ENCODE peak calls at places on chromosomes 11 and 22, in five cellular contexts. One of them, this sample, is unnamed.

GRCh38 chr11:6402561-6402981 is 12.3 kb downstream of the SMPD1 start:
- DNase-seq in A549: no peak
- DNase-seq in IMR-90: peak
- DNase-seq in Panc1: no peak
- DNase-seq in brain microvascular endothelial cell: no peak
- DNase-seq in this sample: peak

GRCh38 chr22:35950262-35950661 is 78.4 kb downstream of the RBFOX2 start:
- DNase-seq in A549: peak
- DNase-seq in IMR-90: no peak
- DNase-seq in Panc1: no peak
- DNase-seq in brain microvascular endothelial cell: no peak
- DNase-seq in this sample: no peak

GRCh38 chr11:32032478-32032877 is 58.4 kb upstream of the RCN1 start:
- DNase-seq in A549: no peak
- DNase-seq in IMR-90: no peak
- DNase-seq in Panc1: no peak
- DNase-seq in brain microvascular endothelial cell: no peak
- DNase-seq in this sample: peak

GRCh38 chr11:68371176-68372041 is 59.0 kb downstream of the LRP5 start:
- DNase-seq in A549: no peak
- DNase-seq in IMR-90: no peak
- DNase-seq in Panc1: no peak
- DNase-seq in brain microvascular endothelial cell: peak
- DNase-seq in this sample: no peak

GRCh38 chr22:20299736-20300136 is 20.1 kb downstream of the DGCR6L start:
- DNase-seq in A549: no peak
- DNase-seq in IMR-90: peak
- DNase-seq in Panc1: no peak
- DNase-seq in brain microvascular endothelial cell: no peak
- DNase-seq in this sample: no peak

GRCh38 chr11:72758690-72759389 is 6.6 kb upstream of the ARAP1 start:
- DNase-seq in A549: no peak
- DNase-seq in IMR-90: peak
- DNase-seq in Panc1: no peak
- DNase-seq in brain microvascular endothelial cell: peak
- DNase-seq in this sample: no peak

GRCh38 chr11:82927264-82927880 is 25.8 kb downstream of the DDIAS start:
- DNase-seq in A549: peak
- DNase-seq in IMR-90: peak
- DNase-seq in Panc1: peak
- DNase-seq in brain microvascular endothelial cell: peak
- DNase-seq in this sample: peak

GRCh38 chr11:6656936-6657335 is 1.3 kb upstream of the DCHS1 start:
- DNase-seq in A549: no peak
- DNase-seq in IMR-90: no peak
- DNase-seq in Panc1: no peak
- DNase-seq in brain microvascular endothelial cell: no peak
- DNase-seq in this sample: no peak

GRCh38 chr11:93359396-93359795 is 28.9 kb downstream of the DEUP1 start:
- DNase-seq in A549: no peak
- DNase-seq in IMR-90: no peak
- DNase-seq in Panc1: no peak
- DNase-seq in brain microvascular endothelial cell: no peak
- DNase-seq in this sample: no peak

GRCh38 chr11:35042906-35043305 is 96.1 kb upstream of the CD44 start:
- DNase-seq in A549: no peak
- DNase-seq in IMR-90: no peak
- DNase-seq in Panc1: no peak
- DNase-seq in brain microvascular endothelial cell: no peak
- DNase-seq in this sample: no peak

GRCh38 chr11:6607190-6607635 is 3.6 kb downstream of the ILK start:
- DNase-seq in A549: no peak
- DNase-seq in IMR-90: no peak
- DNase-seq in Panc1: no peak
- DNase-seq in brain microvascular endothelial cell: no peak
- DNase-seq in this sample: no peak

GRCh38 chr11:7577226-7577882 is 63.6 kb downstream of the PPFIBP2 start:
- DNase-seq in A549: no peak
- DNase-seq in IMR-90: no peak
- DNase-seq in Panc1: no peak
- DNase-seq in brain microvascular endothelial cell: no peak
- DNase-seq in this sample: no peak

GRCh38 chr11:68721075-68721474 is 30.2 kb downstream of the TESMIN start:
- DNase-seq in A549: no peak
- DNase-seq in IMR-90: no peak
- DNase-seq in Panc1: no peak
- DNase-seq in brain microvascular endothelial cell: no peak
- DNase-seq in this sample: no peak

GRCh38 chr11:30487200-30487898 is 98.8 kb downstream of the MPPED2 start:
- DNase-seq in A549: no peak
- DNase-seq in IMR-90: peak
- DNase-seq in Panc1: no peak
- DNase-seq in brain microvascular endothelial cell: peak
- DNase-seq in this sample: no peak

GRCh38 chr11:121063728-121064127 is 37.3 kb upstream of the TECTA start:
- DNase-seq in A549: peak
- DNase-seq in IMR-90: no peak
- DNase-seq in Panc1: no peak
- DNase-seq in brain microvascular endothelial cell: no peak
- DNase-seq in this sample: no peak

GRCh38 chr11:31799036-31799793 is 11.9 kb downstream of the PAX6 start:
- DNase-seq in A549: no peak
- DNase-seq in IMR-90: no peak
- DNase-seq in Panc1: no peak
- DNase-seq in brain microvascular endothelial cell: no peak
- DNase-seq in this sample: peak

GRCh38 chr11:44191322-44192014 is 96.0 kb downstream of the EXT2 start:
- DNase-seq in A549: no peak
- DNase-seq in IMR-90: no peak
- DNase-seq in Panc1: no peak
- DNase-seq in brain microvascular endothelial cell: no peak
- DNase-seq in this sample: no peak

GRCh38 chr11:65962136-65962564 is 616 bp downstream of the SART1 start:
- DNase-seq in A549: no peak
- DNase-seq in IMR-90: no peak
- DNase-seq in Panc1: no peak
- DNase-seq in brain microvascular endothelial cell: no peak
- DNase-seq in this sample: no peak

GRCh38 chr11:57373146-57373545 is 7.8 kb downstream of the PRG3 start:
- DNase-seq in A549: no peak
- DNase-seq in IMR-90: no peak
- DNase-seq in Panc1: no peak
- DNase-seq in brain microvascular endothelial cell: no peak
- DNase-seq in this sample: no peak

GRCh38 chr22:35229865-35230264 is 27.4 kb upstream of the HMGXB4 start:
- DNase-seq in A549: no peak
- DNase-seq in IMR-90: no peak
- DNase-seq in Panc1: no peak
- DNase-seq in brain microvascular endothelial cell: no peak
- DNase-seq in this sample: no peak

GRCh38 chr11:47178737-47179654 is 2.3 kb upstream of the ARFGAP2 start:
- DNase-seq in A549: no peak
- DNase-seq in IMR-90: no peak
- DNase-seq in Panc1: no peak
- DNase-seq in brain microvascular endothelial cell: no peak
- DNase-seq in this sample: no peak

GRCh38 chr11:67629386-67630229 is at the start of gene NUDT8:
- DNase-seq in A549: peak
- DNase-seq in IMR-90: peak
- DNase-seq in Panc1: no peak
- DNase-seq in brain microvascular endothelial cell: peak
- DNase-seq in this sample: peak

GRCh38 chr22:45129703-45130524 is 33.8 kb upstream of the NUP50 start:
- DNase-seq in A549: no peak
- DNase-seq in IMR-90: no peak
- DNase-seq in Panc1: no peak
- DNase-seq in brain microvascular endothelial cell: no peak
- DNase-seq in this sample: peak

GRCh38 chr11:72015511-72016061 is 16.9 kb downstream of the IL18BP start:
- DNase-seq in A549: peak
- DNase-seq in IMR-90: peak
- DNase-seq in Panc1: no peak
- DNase-seq in brain microvascular endothelial cell: peak
- DNase-seq in this sample: no peak

GRCh38 chr11:94504689-94505293 is 7.5 kb upstream of the C11orf97 start:
- DNase-seq in A549: peak
- DNase-seq in IMR-90: peak
- DNase-seq in Panc1: no peak
- DNase-seq in brain microvascular endothelial cell: peak
- DNase-seq in this sample: peak

GRCh38 chr11:48170176-48170839 is 46.3 kb upstream of the OR4B1 start:
- DNase-seq in A549: no peak
- DNase-seq in IMR-90: peak
- DNase-seq in Panc1: no peak
- DNase-seq in brain microvascular endothelial cell: peak
- DNase-seq in this sample: no peak

GRCh38 chr11:47916361-47916841 is 64.0 kb upstream of the PTPRJ start:
- DNase-seq in A549: no peak
- DNase-seq in IMR-90: no peak
- DNase-seq in Panc1: no peak
- DNase-seq in brain microvascular endothelial cell: no peak
- DNase-seq in this sample: no peak

GRCh38 chr22:26450453-26451185 is 21.6 kb downstream of the ASPHD2 start:
- DNase-seq in A549: no peak
- DNase-seq in IMR-90: no peak
- DNase-seq in Panc1: no peak
- DNase-seq in brain microvascular endothelial cell: no peak
- DNase-seq in this sample: no peak

DNA sequence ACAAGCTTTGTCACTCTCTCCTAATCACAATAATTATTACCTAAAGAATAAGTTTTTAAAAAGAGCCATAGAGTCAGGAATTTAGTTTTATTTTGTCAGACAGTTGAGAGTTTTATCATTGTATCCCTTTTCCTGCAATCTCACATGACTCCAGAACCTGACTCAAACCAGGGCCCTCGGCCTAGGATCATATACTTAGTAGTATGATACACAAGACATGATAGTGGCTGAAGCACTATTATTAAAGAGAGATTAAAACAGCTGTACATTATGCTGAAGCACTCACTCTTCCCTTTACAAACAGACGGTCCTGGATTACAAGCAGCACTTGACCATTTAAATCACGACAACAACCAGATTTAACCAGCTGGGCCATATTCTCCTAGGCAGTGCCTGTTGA is 44.1 kb downstream of the SOX6 start:
- DNase-seq in A549: no peak
- DNase-seq in IMR-90: no peak
- DNase-seq in Panc1: no peak
- DNase-seq in brain microvascular endothelial cell: no peak
- DNase-seq in this sample: no peak
- TF ChIP-seq CTCF in A549: no peak
- TF ChIP-seq CTCF in IMR-90: no peak
- TF ChIP-seq CTCF in Panc1: no peak
- TF ChIP-seq CTCF in brain microvascular endothelial cell: no peak
- TF ChIP-seq CTCF in this sample: no peak

GRCh38 chr11:64364435-64364834 is 5.5 kb downstream of the RPS6KA4 start:
- DNase-seq in A549: no peak
- DNase-seq in IMR-90: no peak
- DNase-seq in Panc1: no peak
- DNase-seq in brain microvascular endothelial cell: no peak
- DNase-seq in this sample: peak

GRCh38 chr11:64368673-64369074 is 9.7 kb downstream of the RPS6KA4 start:
- DNase-seq in A549: no peak
- DNase-seq in IMR-90: no peak
- DNase-seq in Panc1: no peak
- DNase-seq in brain microvascular endothelial cell: no peak
- DNase-seq in this sample: no peak

GRCh38 chr11:64364911-64365310 is 5.9 kb downstream of the RPS6KA4 start:
- DNase-seq in A549: no peak
- DNase-seq in IMR-90: no peak
- DNase-seq in Panc1: no peak
- DNase-seq in brain microvascular endothelial cell: no peak
- DNase-seq in this sample: no peak

GRCh38 chr11:64367931-64368672 is 9.1 kb downstream of the RPS6KA4 start:
- DNase-seq in A549: no peak
- DNase-seq in IMR-90: no peak
- DNase-seq in Panc1: no peak
- DNase-seq in brain microvascular endothelial cell: no peak
- DNase-seq in this sample: no peak

DNA sequence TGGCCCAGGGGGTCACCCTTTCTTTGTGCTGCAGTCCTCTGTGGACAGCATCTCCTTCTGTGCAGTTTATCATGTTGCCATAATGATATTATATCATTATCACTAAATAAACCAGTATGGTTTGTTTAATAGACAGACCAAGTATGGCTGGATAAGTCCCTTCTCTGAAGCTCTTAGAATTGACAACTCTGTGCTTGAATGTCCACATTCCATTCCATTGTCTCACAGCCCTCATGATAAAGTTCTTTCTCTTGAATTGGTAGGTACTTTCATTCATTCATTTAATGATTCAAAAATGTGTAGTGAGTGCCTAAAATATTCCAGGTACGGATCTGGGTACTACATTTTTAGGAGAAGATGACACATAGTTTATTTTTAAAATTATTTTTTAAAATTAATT is 7.8 kb downstream of the RPS6KA4 start:
- DNase-seq in A549: no peak
- DNase-seq in IMR-90: peak
- DNase-seq in Panc1: no peak
- DNase-seq in brain microvascular endothelial cell: no peak
- DNase-seq in this sample: no peak
- TF ChIP-seq CTCF in A549: no peak
- TF ChIP-seq CTCF in IMR-90: no peak
- TF ChIP-seq CTCF in Panc1: no peak
- TF ChIP-seq CTCF in brain microvascular endothelial cell: no peak
- TF ChIP-seq CTCF in this sample: no peak

DNA sequence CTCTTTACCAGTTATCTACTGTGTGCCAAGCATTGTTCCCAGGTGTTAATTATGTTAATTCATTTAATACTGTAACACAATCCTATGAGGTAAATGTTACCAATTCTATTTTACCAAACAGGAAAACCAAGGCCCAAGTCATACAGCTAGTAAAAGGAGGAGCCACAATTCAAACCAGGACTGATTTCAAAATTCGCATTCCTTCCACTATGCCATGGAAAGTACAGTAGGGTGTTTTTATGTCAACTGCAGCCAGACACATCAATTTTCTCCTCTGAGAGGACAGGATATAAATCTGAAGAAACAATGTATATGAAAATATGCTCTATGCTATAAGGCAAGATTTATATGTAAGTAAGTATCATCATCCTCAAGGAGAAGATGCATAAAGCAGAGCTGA is 104.3 kb downstream of the RPL27A start:
- DNase-seq in A549: no peak
- DNase-seq in IMR-90: no peak
- DNase-seq in Panc1: no peak
- DNase-seq in brain microvascular endothelial cell: no peak
- DNase-seq in this sample: no peak
- TF ChIP-seq CTCF in A549: no peak
- TF ChIP-seq CTCF in IMR-90: peak
- TF ChIP-seq CTCF in Panc1: no peak
- TF ChIP-seq CTCF in brain microvascular endothelial cell: peak
- TF ChIP-seq CTCF in this sample: no peak

DNA sequence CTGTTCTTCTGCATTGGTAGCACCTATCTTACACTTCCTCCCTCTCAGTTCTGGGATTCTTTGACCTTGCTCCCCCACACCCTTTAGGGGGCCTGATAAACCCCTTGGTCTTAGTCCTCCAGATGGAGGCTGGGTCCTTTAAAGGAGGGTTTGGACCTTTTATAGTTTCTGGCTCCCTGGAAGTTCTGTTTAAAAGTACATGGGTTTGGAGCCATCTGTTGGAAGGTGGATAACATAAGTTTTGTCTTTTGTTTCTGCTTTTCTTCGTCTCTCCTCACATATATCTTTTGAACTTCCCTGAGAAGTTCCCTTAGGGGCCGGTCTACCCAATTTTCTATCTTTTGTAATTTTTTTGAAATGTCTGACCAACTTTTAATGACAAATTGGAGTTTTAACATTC is 17.9 kb upstream of the HYLS1 start:
- DNase-seq in A549: no peak
- DNase-seq in IMR-90: no peak
- DNase-seq in Panc1: no peak
- DNase-seq in brain microvascular endothelial cell: no peak
- DNase-seq in this sample: no peak
- TF ChIP-seq CTCF in A549: no peak
- TF ChIP-seq CTCF in IMR-90: no peak
- TF ChIP-seq CTCF in Panc1: peak
- TF ChIP-seq CTCF in brain microvascular endothelial cell: no peak
- TF ChIP-seq CTCF in this sample: no peak

This sample was measured in GM20000.